ENCODE peak calls at places on chromosomes 5 and 9, in six cellular contexts. One of them, this sample, is unnamed.

GRCh38 chr9:101758300-101758930 is 20.0 kb upstream of the GRIN3A start:
- DNase-seq in transverse colon: no peak
- DNase-seq in tibial nerve: no peak
- DNase-seq in hepatocyte: no peak
- DNase-seq in endothelial cell: no peak
- DNase-seq in dorsolateral prefrontal cortex: no peak
- DNase-seq in this sample: no peak

GRCh38 chr5:153896701-153897100 is 142.0 kb downstream of the FAM114A2 start:
- DNase-seq in transverse colon: no peak
- DNase-seq in tibial nerve: peak; percentile 22
- DNase-seq in hepatocyte: no peak
- DNase-seq in endothelial cell: no peak
- DNase-seq in dorsolateral prefrontal cortex: no peak
- DNase-seq in this sample: no peak

GRCh38 chr9:93427655-93428379 is 23.7 kb upstream of the FAM120A start:
- DNase-seq in transverse colon: peak; percentile 54
- DNase-seq in tibial nerve: no peak
- DNase-seq in hepatocyte: no peak
- DNase-seq in endothelial cell: peak; percentile 42
- DNase-seq in dorsolateral prefrontal cortex: no peak
- DNase-seq in this sample: no peak

GRCh38 chr5:140327589-140327988 is 18.8 kb downstream of the HBEGF start:
- DNase-seq in transverse colon: no peak
- DNase-seq in tibial nerve: no peak
- DNase-seq in hepatocyte: no peak
- DNase-seq in endothelial cell: no peak
- DNase-seq in dorsolateral prefrontal cortex: no peak
- DNase-seq in this sample: no peak

GRCh38 chr5:137834498-137834897 is 33.2 kb upstream of the MYOT start:
- DNase-seq in transverse colon: no peak
- DNase-seq in tibial nerve: no peak
- DNase-seq in hepatocyte: no peak
- DNase-seq in endothelial cell: no peak
- DNase-seq in dorsolateral prefrontal cortex: no peak
- DNase-seq in this sample: no peak

GRCh38 chr5:147858520-147858919 is 20.0 kb upstream of the SCGB3A2 start:
- DNase-seq in transverse colon: no peak
- DNase-seq in tibial nerve: no peak
- DNase-seq in hepatocyte: no peak
- DNase-seq in endothelial cell: no peak
- DNase-seq in dorsolateral prefrontal cortex: no peak
- DNase-seq in this sample: no peak

GRCh38 chr5:91223886-91224285 is 159.2 kb downstream of the ARRDC3 start:
- DNase-seq in transverse colon: no peak
- DNase-seq in tibial nerve: no peak
- DNase-seq in hepatocyte: no peak
- DNase-seq in endothelial cell: no peak
- DNase-seq in dorsolateral prefrontal cortex: no peak
- DNase-seq in this sample: no peak

GRCh38 chr9:129712595-129713524 is 40.0 kb downstream of the PTGES start:
- DNase-seq in transverse colon: no peak
- DNase-seq in tibial nerve: no peak
- DNase-seq in hepatocyte: peak; percentile 48
- DNase-seq in endothelial cell: no peak
- DNase-seq in dorsolateral prefrontal cortex: no peak
- DNase-seq in this sample: no peak

GRCh38 chr9:34158362-34158869 is 20.4 kb upstream of the UBAP1 start:
- DNase-seq in transverse colon: peak; percentile 15
- DNase-seq in tibial nerve: no peak
- DNase-seq in hepatocyte: peak; percentile 79
- DNase-seq in endothelial cell: no peak
- DNase-seq in dorsolateral prefrontal cortex: no peak
- DNase-seq in this sample: no peak

GRCh38 chr9:37466037-37466709 is 923 bp upstream of the ZBTB5 start:
- DNase-seq in transverse colon: peak; percentile 82
- DNase-seq in tibial nerve: peak; percentile 17
- DNase-seq in hepatocyte: peak; percentile 90
- DNase-seq in endothelial cell: peak; percentile 71
- DNase-seq in dorsolateral prefrontal cortex: peak; percentile 56
- DNase-seq in this sample: no peak

GRCh38 chr9:124222918-124223720 is 34.6 kb upstream of the NEK6 start:
- DNase-seq in transverse colon: peak; percentile 90
- DNase-seq in tibial nerve: peak; percentile 78
- DNase-seq in hepatocyte: peak; percentile 86
- DNase-seq in endothelial cell: no peak
- DNase-seq in dorsolateral prefrontal cortex: peak; percentile 71
- DNase-seq in this sample: no peak

GRCh38 chr5:74422671-74423070 is 217.9 kb downstream of the ENC1 start:
- DNase-seq in transverse colon: no peak
- DNase-seq in tibial nerve: no peak
- DNase-seq in hepatocyte: no peak
- DNase-seq in endothelial cell: no peak
- DNase-seq in dorsolateral prefrontal cortex: no peak
- DNase-seq in this sample: no peak

GRCh38 chr9:90274725-90275124 is 367.9 kb downstream of the DIRAS2 start:
- DNase-seq in transverse colon: no peak
- DNase-seq in tibial nerve: no peak
- DNase-seq in hepatocyte: no peak
- DNase-seq in endothelial cell: peak; percentile 4
- DNase-seq in dorsolateral prefrontal cortex: no peak
- DNase-seq in this sample: no peak

GRCh38 chr5:133232011-133232410 is 180.2 kb downstream of the HSPA4 start:
- DNase-seq in transverse colon: peak; percentile 76
- DNase-seq in tibial nerve: no peak
- DNase-seq in hepatocyte: no peak
- DNase-seq in endothelial cell: no peak
- DNase-seq in dorsolateral prefrontal cortex: no peak
- DNase-seq in this sample: no peak

GRCh38 chr9:72871685-72872084 is 81.2 kb downstream of the ALDH1A1 start:
- DNase-seq in transverse colon: no peak
- DNase-seq in tibial nerve: no peak
- DNase-seq in hepatocyte: peak; percentile 17
- DNase-seq in endothelial cell: no peak
- DNase-seq in dorsolateral prefrontal cortex: no peak
- DNase-seq in this sample: no peak

GRCh38 chr5:142981886-142982820 is 212.0 kb downstream of the ARHGAP26 start:
- DNase-seq in transverse colon: peak; percentile 80
- DNase-seq in tibial nerve: peak; percentile 70
- DNase-seq in hepatocyte: peak; percentile 63
- DNase-seq in endothelial cell: no peak
- DNase-seq in dorsolateral prefrontal cortex: peak; percentile 81
- DNase-seq in this sample: no peak

GRCh38 chr5:38381361-38381760 is 123.0 kb downstream of the EGFLAM start:
- DNase-seq in transverse colon: no peak
- DNase-seq in tibial nerve: no peak
- DNase-seq in hepatocyte: no peak
- DNase-seq in endothelial cell: no peak
- DNase-seq in dorsolateral prefrontal cortex: no peak
- DNase-seq in this sample: no peak

GRCh38 chr9:6441269-6441668 is 28.3 kb downstream of the UHRF2 start:
- DNase-seq in transverse colon: no peak
- DNase-seq in tibial nerve: no peak
- DNase-seq in hepatocyte: no peak
- DNase-seq in endothelial cell: no peak
- DNase-seq in dorsolateral prefrontal cortex: no peak
- DNase-seq in this sample: no peak

GRCh38 chr9:81619353-81620008 is 69.9 kb downstream of the TLE1 start:
- DNase-seq in transverse colon: no peak
- DNase-seq in tibial nerve: no peak
- DNase-seq in hepatocyte: no peak
- DNase-seq in endothelial cell: no peak
- DNase-seq in dorsolateral prefrontal cortex: no peak
- DNase-seq in this sample: no peak

GRCh38 chr5:138754699-138755057 is 1.5 kb downstream of the CTNNA1 start:
- DNase-seq in transverse colon: no peak
- DNase-seq in tibial nerve: no peak
- DNase-seq in hepatocyte: peak; percentile 44
- DNase-seq in endothelial cell: no peak
- DNase-seq in dorsolateral prefrontal cortex: no peak
- DNase-seq in this sample: no peak

GRCh38 chr5:76379316-76379715 is 23.8 kb upstream of the IQGAP2 start:
- DNase-seq in transverse colon: no peak
- DNase-seq in tibial nerve: no peak
- DNase-seq in hepatocyte: no peak
- DNase-seq in endothelial cell: no peak
- DNase-seq in dorsolateral prefrontal cortex: no peak
- DNase-seq in this sample: no peak

GRCh38 chr5:76383126-76383825 is 19.8 kb upstream of the IQGAP2 start:
- DNase-seq in transverse colon: no peak
- DNase-seq in tibial nerve: no peak
- DNase-seq in hepatocyte: no peak
- DNase-seq in endothelial cell: no peak
- DNase-seq in dorsolateral prefrontal cortex: no peak
- DNase-seq in this sample: no peak

GRCh38 chr5:76379855-76380254 is 23.2 kb upstream of the IQGAP2 start:
- DNase-seq in transverse colon: no peak
- DNase-seq in tibial nerve: no peak
- DNase-seq in hepatocyte: no peak
- DNase-seq in endothelial cell: no peak
- DNase-seq in dorsolateral prefrontal cortex: no peak
- DNase-seq in this sample: no peak

GRCh38 chr5:76378355-76378754 is 24.7 kb upstream of the IQGAP2 start:
- DNase-seq in transverse colon: no peak
- DNase-seq in tibial nerve: no peak
- DNase-seq in hepatocyte: no peak
- DNase-seq in endothelial cell: no peak
- DNase-seq in dorsolateral prefrontal cortex: no peak
- DNase-seq in this sample: no peak

DNA sequence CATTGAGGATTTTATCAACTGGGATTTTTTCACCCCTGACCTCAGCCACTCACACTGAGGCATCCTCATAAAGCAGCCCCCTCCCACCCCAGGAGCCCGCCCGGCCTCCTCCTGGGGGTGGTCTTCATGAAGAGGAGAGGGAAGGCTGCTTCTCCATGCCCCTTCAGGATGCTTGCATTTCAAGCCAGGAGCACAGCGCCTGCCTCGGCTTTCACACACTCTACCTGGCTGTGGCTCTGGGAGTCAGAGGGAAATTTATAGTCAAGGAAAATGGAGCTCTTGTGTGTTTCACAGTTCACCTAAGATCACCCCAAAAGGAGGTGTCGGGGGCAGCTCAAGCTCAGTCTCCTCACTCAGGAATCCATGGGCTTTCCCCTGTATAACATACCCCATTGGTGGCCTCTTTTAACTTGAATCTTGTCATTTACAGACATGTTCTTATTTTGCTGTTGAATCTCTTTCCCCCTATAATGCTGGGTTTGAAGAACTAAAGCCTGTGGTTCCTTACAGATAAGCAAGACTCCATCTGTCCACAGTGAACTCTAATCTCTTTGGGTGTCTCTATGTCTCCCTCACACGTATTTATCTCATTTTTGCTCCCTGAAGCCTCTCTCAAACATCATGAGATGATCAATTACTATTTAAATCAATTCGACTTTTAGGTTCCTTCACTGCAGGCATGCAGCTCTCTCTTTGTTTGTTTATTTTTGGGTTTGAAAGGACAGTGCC is 22.6 kb upstream of the IQGAP2 start:
- DNase-seq in transverse colon: no peak
- DNase-seq in tibial nerve: no peak
- DNase-seq in hepatocyte: no peak
- DNase-seq in endothelial cell: no peak
- DNase-seq in dorsolateral prefrontal cortex: no peak
- DNase-seq in this sample: no peak
- TF ChIP-seq CTCF in transverse colon: no peak
- TF ChIP-seq CTCF in tibial nerve: no peak
- TF ChIP-seq CTCF in hepatocyte: no peak
- TF ChIP-seq CTCF in endothelial cell: no peak
- TF ChIP-seq CTCF in dorsolateral prefrontal cortex: no peak
- TF ChIP-seq CTCF in this sample: no peak

DNA sequence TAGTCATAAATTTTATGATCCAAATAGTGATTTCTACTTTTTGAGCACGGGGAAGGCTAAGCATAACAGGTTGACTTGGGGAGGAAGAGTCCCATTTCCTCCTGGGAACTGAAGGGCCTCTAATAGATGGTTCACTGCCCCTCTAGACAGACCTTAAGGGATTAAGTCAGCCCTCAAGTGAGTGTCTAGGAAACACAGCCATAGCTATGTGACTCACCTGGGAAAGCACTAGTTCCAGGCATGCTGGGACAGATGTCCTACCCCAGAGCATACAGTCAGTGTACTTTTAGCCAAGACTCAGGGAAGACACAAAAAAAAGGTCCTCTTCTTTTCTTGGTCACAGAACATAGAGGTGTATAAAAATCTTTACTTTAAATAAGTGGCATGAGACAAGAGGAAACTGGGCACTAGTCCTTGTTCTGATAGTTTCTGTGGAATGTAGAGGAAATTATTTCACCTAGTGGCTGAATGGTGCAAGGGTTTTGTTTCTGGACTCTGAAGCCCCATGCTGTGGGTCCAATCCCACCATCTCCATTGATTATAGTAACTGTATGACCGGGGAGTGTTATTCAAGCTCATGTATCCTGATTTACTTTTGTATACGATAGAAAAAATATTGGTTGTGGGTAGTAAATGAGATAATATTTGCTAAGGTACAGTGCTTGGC is 86.0 kb downstream of the NREP start:
- DNase-seq in transverse colon: no peak
- DNase-seq in tibial nerve: no peak
- DNase-seq in hepatocyte: no peak
- DNase-seq in endothelial cell: no peak
- DNase-seq in dorsolateral prefrontal cortex: no peak
- DNase-seq in this sample: no peak
- TF ChIP-seq CTCF in transverse colon: no peak
- TF ChIP-seq CTCF in tibial nerve: no peak
- TF ChIP-seq CTCF in hepatocyte: peak; percentile 6
- TF ChIP-seq CTCF in endothelial cell: no peak
- TF ChIP-seq CTCF in dorsolateral prefrontal cortex: no peak
- TF ChIP-seq CTCF in this sample: no peak

GRCh38 chr9:17793713-17794622 is 215.1 kb downstream of the SH3GL2 start:
- DNase-seq in transverse colon: peak; percentile 16
- DNase-seq in tibial nerve: no peak
- DNase-seq in hepatocyte: peak; percentile 32
- DNase-seq in endothelial cell: no peak
- DNase-seq in dorsolateral prefrontal cortex: peak; percentile 65
- DNase-seq in this sample: no peak
- TF ChIP-seq CTCF in transverse colon: no peak
- TF ChIP-seq CTCF in tibial nerve: no peak
- TF ChIP-seq CTCF in hepatocyte: peak; percentile 29
- TF ChIP-seq CTCF in endothelial cell: no peak
- TF ChIP-seq CTCF in dorsolateral prefrontal cortex: no peak
- TF ChIP-seq CTCF in this sample: peak; percentile 6

DNA sequence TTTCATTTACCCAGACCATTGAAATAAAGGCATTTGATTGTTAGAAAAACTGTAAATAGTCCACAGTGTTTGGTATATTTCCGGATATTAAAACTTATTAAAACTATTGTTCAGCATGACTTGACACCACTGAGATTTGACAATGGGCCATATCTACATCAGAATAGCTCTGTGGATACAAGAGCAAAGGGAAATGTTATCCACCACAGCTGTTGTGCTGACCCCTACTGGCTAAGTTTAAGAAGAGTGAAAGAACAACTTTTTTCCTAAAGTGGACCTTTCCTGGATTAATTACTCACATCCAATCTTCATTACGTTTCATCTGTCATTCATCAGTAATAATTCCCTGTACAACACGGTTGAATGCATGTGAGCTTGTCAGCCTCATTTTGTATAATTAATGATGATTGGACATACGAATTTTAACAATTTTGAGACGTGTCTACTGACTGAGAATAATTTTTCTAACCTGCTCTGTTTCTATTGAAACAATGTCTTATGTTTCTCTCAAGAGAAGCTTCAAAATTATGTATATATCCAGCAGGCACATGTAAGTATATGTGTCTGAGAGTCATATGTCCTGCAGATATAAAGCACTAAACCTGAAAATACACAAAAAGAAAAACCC is 1952.5 kb downstream of the MAT2B start:
- DNase-seq in transverse colon: no peak
- DNase-seq in tibial nerve: no peak
- DNase-seq in hepatocyte: peak; percentile 57
- DNase-seq in endothelial cell: peak; percentile 33
- DNase-seq in dorsolateral prefrontal cortex: no peak
- DNase-seq in this sample: no peak
- TF ChIP-seq CTCF in transverse colon: peak; percentile 28
- TF ChIP-seq CTCF in tibial nerve: no peak
- TF ChIP-seq CTCF in hepatocyte: peak; percentile 74
- TF ChIP-seq CTCF in endothelial cell: peak; percentile 77
- TF ChIP-seq CTCF in dorsolateral prefrontal cortex: peak; percentile 57
- TF ChIP-seq CTCF in this sample: peak; percentile 59

This sample was measured in D721Med.